ENCODE peak calls at places on chromosomes 13 and 19, in six cellular contexts. Z is stimulated activated CD8-positive, alpha-beta memory T cell treated with anti-CD3 and anti-CD28 coated beads, Interleukin-2, amount 100 ng/mL, for 48 hours; H is activated CD4-positive, alpha-beta T cell treated with anti-CD3 and anti-CD28 coated beads, Interleukin-2, amount 50 U/mL, for 1 hour; Y is NCI-H460; X is DMS153; U is astrocyte of the spinal cord. F is an unnamed sample.

GRCh38 chr13:99013951-99014350 is 36.1 kb upstream of the DOCK9 start:
- DNase-seq in H (no peak), U (no peak), Y (no peak), X (no peak), Z (no peak), F (no peak)

GRCh38 chr13:31032574-31033095 is 100.2 kb downstream of the TEX26 start:
- DNase-seq in Z (no peak), Y (no peak), X (no peak), H (no peak), U (no peak), F (no peak)

GRCh38 chr19:883661-884211 is 9.3 kb downstream of the MED16 start:
- DNase-seq in H (no peak), X (peak), Y (no peak), U (no peak), Z (no peak), F (no peak)

GRCh38 chr13:98173431-98173921 is 3.6 kb downstream of the RNF113B start:
- DNase-seq in H (no peak), Z (no peak), X (no peak), U (peak), Y (no peak), F (peak)

GRCh38 chr19:1355974-1356865 is 27.5 kb upstream of the NDUFS7 start:
- DNase-seq in U (peak), Z (no peak), X (no peak), Y (no peak), H (no peak), F (no peak)

GRCh38 chr19:54648129-54648528 is 14.7 kb upstream of the LILRB4 start:
- DNase-seq in Z (no peak), U (no peak), X (no peak), Y (no peak), H (no peak), F (no peak)

GRCh38 chr19:8209111-8209964 is at the start of gene CERS4:
- DNase-seq in X (peak), H (peak), Y (peak), U (peak), Z (peak), F (peak)

GRCh38 chr13:38803566-38803965 is 116.7 kb downstream of the FREM2 start:
- DNase-seq in Z (no peak), U (no peak), X (no peak), H (no peak), Y (no peak), F (no peak)

GRCh38 chr13:29978211-29978610 is 127.8 kb upstream of the UBL3 start:
- DNase-seq in U (no peak), H (no peak), Z (no peak), X (no peak), Y (no peak), F (no peak)

GRCh38 chr19:53158119-53158656 is 665 bp downstream of the ZNF347 start:
- DNase-seq in H (peak), X (no peak), Y (no peak), Z (no peak), U (peak), F (peak)

GRCh38 chr13:79060216-79060615 is 345.8 kb downstream of the RBM26 start:
- DNase-seq in H (no peak), X (no peak), Y (no peak), Z (no peak), U (no peak), F (no peak)

GRCh38 chr13:29935309-29935981 is 85.0 kb upstream of the UBL3 start:
- DNase-seq in X (peak), U (no peak), Z (peak), H (peak), Y (no peak), F (no peak)

GRCh38 chr13:50267917-50268316 is 252.7 kb downstream of the KCNRG start:
- DNase-seq in Y (no peak), Z (no peak), H (no peak), U (no peak), X (no peak), F (no peak)

GRCh38 chr13:111160648-111161047 is 45.5 kb downstream of the ARHGEF7 start:
- DNase-seq in H (no peak), X (no peak), Y (no peak), Z (no peak), U (no peak), F (no peak)

GRCh38 chr19:45016388-45017314 is 15.4 kb downstream of the RELB start:
- DNase-seq in H (peak), X (peak), Y (peak), U (peak), Z (peak), F (peak)

GRCh38 chr13:85313761-85314503 is 485.3 kb downstream of the SLITRK6 start:
- DNase-seq in U (peak), Z (no peak), H (no peak), X (no peak), Y (peak), F (peak)

GRCh38 chr13:88840085-88840484 is 1168.9 kb downstream of the SLITRK5 start:
- DNase-seq in X (no peak), Y (no peak), H (no peak), Z (no peak), U (no peak), F (no peak)

GRCh38 chr19:7140137-7140536 is 70.6 kb downstream of the ZNF557 start:
- DNase-seq in Y (no peak), U (no peak), Z (no peak), X (no peak), H (no peak), F (no peak)

GRCh38 chr19:11191273-11191755 is 6.0 kb downstream of the KANK2 start:
- DNase-seq in H (no peak), Z (no peak), Y (no peak), X (no peak), U (peak), F (peak)

GRCh38 chr13:111429064-111429558 is 108.7 kb downstream of the TEX29 start:
- DNase-seq in Y (peak), Z (peak), H (peak), X (no peak), U (peak), F (peak)

GRCh38 chr19:47093841-47094240 is 19.7 kb downstream of the ZC3H4 start:
- DNase-seq in H (no peak), Z (peak), U (no peak), Y (no peak), X (no peak), F (no peak)

F was measured in iris pigment epithelial cell.